ENCODE peak calls at places on chromosomes 7 and 10, in eight cellular contexts. One of them, this sample, is unnamed.

GRCh38 chr10:119654540-119654939 is 3.4 kb downstream of the BAG3 start:
- DNase-seq in stomach: peak
- DNase-seq in Calu3: peak
- DNase-seq in fibroblast of mammary gland: no peak
- DNase-seq in neural crest cell: no peak
- DNase-seq in AG10803: no peak
- DNase-seq in epithelial cell of esophagus: peak
- DNase-seq in ovary: no peak
- DNase-seq in this sample: no peak

GRCh38 chr7:106045139-106045538 is 67.0 kb downstream of the SYPL1 start:
- DNase-seq in epithelial cell of esophagus: no peak
- DNase-seq in stomach: no peak
- DNase-seq in fibroblast of mammary gland: peak
- DNase-seq in ovary: no peak
- DNase-seq in neural crest cell: no peak
- DNase-seq in Calu3: no peak
- DNase-seq in AG10803: no peak
- DNase-seq in this sample: no peak

GRCh38 chr10:117536359-117536861 is 6.1 kb upstream of the EMX2 start:
- DNase-seq in ovary: no peak
- DNase-seq in Calu3: no peak
- DNase-seq in epithelial cell of esophagus: no peak
- DNase-seq in fibroblast of mammary gland: no peak
- DNase-seq in neural crest cell: no peak
- DNase-seq in stomach: no peak
- DNase-seq in AG10803: no peak
- DNase-seq in this sample: peak

GRCh38 chr7:6074612-6075380 is 43.6 kb downstream of the ANKRD61 start:
- DNase-seq in epithelial cell of esophagus: peak
- DNase-seq in fibroblast of mammary gland: no peak
- DNase-seq in ovary: no peak
- DNase-seq in stomach: no peak
- DNase-seq in neural crest cell: no peak
- DNase-seq in AG10803: peak
- DNase-seq in Calu3: no peak
- DNase-seq in this sample: no peak

GRCh38 chr7:44307905-44308740 is 17.3 kb downstream of the CAMK2B start:
- DNase-seq in epithelial cell of esophagus: peak
- DNase-seq in AG10803: no peak
- DNase-seq in neural crest cell: peak
- DNase-seq in stomach: peak
- DNase-seq in Calu3: no peak
- DNase-seq in fibroblast of mammary gland: no peak
- DNase-seq in ovary: no peak
- DNase-seq in this sample: peak

GRCh38 chr7:26688388-26688787 is 176.0 kb downstream of the SKAP2 start:
- DNase-seq in stomach: no peak
- DNase-seq in Calu3: no peak
- DNase-seq in neural crest cell: no peak
- DNase-seq in fibroblast of mammary gland: no peak
- DNase-seq in AG10803: no peak
- DNase-seq in epithelial cell of esophagus: no peak
- DNase-seq in ovary: no peak
- DNase-seq in this sample: no peak

GRCh38 chr10:28713626-28714352 is 36.5 kb downstream of the BAMBI start:
- DNase-seq in neural crest cell: no peak
- DNase-seq in fibroblast of mammary gland: no peak
- DNase-seq in ovary: no peak
- DNase-seq in AG10803: no peak
- DNase-seq in Calu3: no peak
- DNase-seq in stomach: no peak
- DNase-seq in epithelial cell of esophagus: peak
- DNase-seq in this sample: no peak

GRCh38 chr10:93600861-93601773 is at the start of gene RBP4:
- DNase-seq in epithelial cell of esophagus: peak
- DNase-seq in ovary: no peak
- DNase-seq in fibroblast of mammary gland: peak
- DNase-seq in stomach: no peak
- DNase-seq in AG10803: peak
- DNase-seq in neural crest cell: peak
- DNase-seq in Calu3: peak
- DNase-seq in this sample: no peak

GRCh38 chr7:105224884-105225651 is 163.7 kb downstream of the SRPK2 start:
- DNase-seq in AG10803: peak
- DNase-seq in Calu3: peak
- DNase-seq in epithelial cell of esophagus: peak
- DNase-seq in fibroblast of mammary gland: peak
- DNase-seq in neural crest cell: no peak
- DNase-seq in ovary: no peak
- DNase-seq in stomach: no peak
- DNase-seq in this sample: peak

GRCh38 chr7:32479574-32480200 is 10.5 kb downstream of the LSM5 start:
- DNase-seq in stomach: no peak
- DNase-seq in ovary: no peak
- DNase-seq in Calu3: peak
- DNase-seq in neural crest cell: peak
- DNase-seq in AG10803: peak
- DNase-seq in fibroblast of mammary gland: peak
- DNase-seq in epithelial cell of esophagus: peak
- DNase-seq in this sample: peak

GRCh38 chr10:13099144-13099665 is 758 bp upstream of the OPTN start:
- DNase-seq in ovary: peak
- DNase-seq in neural crest cell: peak
- DNase-seq in epithelial cell of esophagus: peak
- DNase-seq in AG10803: peak
- DNase-seq in fibroblast of mammary gland: peak
- DNase-seq in Calu3: peak
- DNase-seq in stomach: no peak
- DNase-seq in this sample: peak

GRCh38 chr10:60003709-60004191 is 97.4 kb upstream of the CCDC6 start:
- DNase-seq in neural crest cell: no peak
- DNase-seq in epithelial cell of esophagus: no peak
- DNase-seq in Calu3: no peak
- DNase-seq in stomach: no peak
- DNase-seq in ovary: no peak
- DNase-seq in AG10803: no peak
- DNase-seq in fibroblast of mammary gland: no peak
- DNase-seq in this sample: no peak

GRCh38 chr7:130419652-130420051 is 21.2 kb downstream of the CEP41 start:
- DNase-seq in stomach: no peak
- DNase-seq in AG10803: no peak
- DNase-seq in Calu3: no peak
- DNase-seq in fibroblast of mammary gland: no peak
- DNase-seq in ovary: no peak
- DNase-seq in neural crest cell: no peak
- DNase-seq in epithelial cell of esophagus: peak
- DNase-seq in this sample: no peak

GRCh38 chr7:50303082-50303893 is 1.2 kb upstream of the IKZF1 start:
- DNase-seq in ovary: no peak
- DNase-seq in neural crest cell: no peak
- DNase-seq in fibroblast of mammary gland: no peak
- DNase-seq in epithelial cell of esophagus: no peak
- DNase-seq in AG10803: no peak
- DNase-seq in Calu3: no peak
- DNase-seq in stomach: no peak
- DNase-seq in this sample: no peak

GRCh38 chr10:83289373-83289772 is 849.9 kb upstream of the GHITM start:
- DNase-seq in Calu3: no peak
- DNase-seq in fibroblast of mammary gland: no peak
- DNase-seq in stomach: no peak
- DNase-seq in neural crest cell: no peak
- DNase-seq in ovary: no peak
- DNase-seq in AG10803: no peak
- DNase-seq in epithelial cell of esophagus: no peak
- DNase-seq in this sample: no peak

GRCh38 chr10:58963101-58963534 is 213.3 kb upstream of the PHYHIPL start:
- DNase-seq in ovary: no peak
- DNase-seq in stomach: no peak
- DNase-seq in neural crest cell: no peak
- DNase-seq in fibroblast of mammary gland: no peak
- DNase-seq in Calu3: peak
- DNase-seq in AG10803: no peak
- DNase-seq in epithelial cell of esophagus: peak
- DNase-seq in this sample: no peak

GRCh38 chr10:51983481-51983880 is 284.1 kb upstream of the CSTF2T start:
- DNase-seq in epithelial cell of esophagus: no peak
- DNase-seq in stomach: no peak
- DNase-seq in fibroblast of mammary gland: no peak
- DNase-seq in neural crest cell: no peak
- DNase-seq in AG10803: no peak
- DNase-seq in ovary: no peak
- DNase-seq in Calu3: no peak
- DNase-seq in this sample: no peak

GRCh38 chr10:81414038-81414437 is 461.0 kb upstream of the NRG3 start:
- DNase-seq in Calu3: peak
- DNase-seq in ovary: no peak
- DNase-seq in fibroblast of mammary gland: no peak
- DNase-seq in neural crest cell: peak
- DNase-seq in epithelial cell of esophagus: peak
- DNase-seq in stomach: no peak
- DNase-seq in AG10803: no peak
- DNase-seq in this sample: no peak

GRCh38 chr7:73811760-73812168 is 19.0 kb upstream of the CLDN4 start:
- DNase-seq in AG10803: peak
- DNase-seq in epithelial cell of esophagus: peak
- DNase-seq in Calu3: peak
- DNase-seq in ovary: no peak
- DNase-seq in stomach: peak
- DNase-seq in fibroblast of mammary gland: peak
- DNase-seq in neural crest cell: peak
- DNase-seq in this sample: peak

GRCh38 chr10:130558778-130559177 is 422.6 kb downstream of the GLRX3 start:
- DNase-seq in fibroblast of mammary gland: no peak
- DNase-seq in ovary: no peak
- DNase-seq in epithelial cell of esophagus: no peak
- DNase-seq in neural crest cell: no peak
- DNase-seq in Calu3: no peak
- DNase-seq in AG10803: no peak
- DNase-seq in stomach: no peak
- DNase-seq in this sample: no peak

GRCh38 chr10:71638577-71639411 is 80.8 kb downstream of the C10orf105 start:
- DNase-seq in Calu3: no peak
- DNase-seq in neural crest cell: no peak
- DNase-seq in ovary: peak
- DNase-seq in stomach: peak
- DNase-seq in fibroblast of mammary gland: no peak
- DNase-seq in epithelial cell of esophagus: no peak
- DNase-seq in AG10803: no peak
- DNase-seq in this sample: no peak

GRCh38 chr10:32367793-32368453 is 21.0 kb upstream of the EPC1 start:
- DNase-seq in Calu3: peak
- DNase-seq in neural crest cell: peak
- DNase-seq in ovary: peak
- DNase-seq in AG10803: peak
- DNase-seq in fibroblast of mammary gland: peak
- DNase-seq in stomach: peak
- DNase-seq in epithelial cell of esophagus: peak
- DNase-seq in this sample: no peak
- TF ChIP-seq CTCF in Calu3: peak
- TF ChIP-seq CTCF in neural crest cell: peak
- TF ChIP-seq CTCF in ovary: peak
- TF ChIP-seq CTCF in AG10803: peak
- TF ChIP-seq CTCF in fibroblast of mammary gland: peak
- TF ChIP-seq CTCF in stomach: peak
- TF ChIP-seq CTCF in epithelial cell of esophagus: peak
- TF ChIP-seq CTCF in this sample: peak

GRCh38 chr10:121751191-121751760 is 153.0 kb upstream of the FGFR2 start:
- DNase-seq in stomach: no peak
- DNase-seq in fibroblast of mammary gland: peak
- DNase-seq in epithelial cell of esophagus: no peak
- DNase-seq in AG10803: no peak
- DNase-seq in Calu3: no peak
- DNase-seq in neural crest cell: no peak
- DNase-seq in ovary: no peak
- DNase-seq in this sample: no peak

GRCh38 chr10:121754667-121755066 is 156.4 kb upstream of the FGFR2 start:
- DNase-seq in fibroblast of mammary gland: peak
- DNase-seq in Calu3: no peak
- DNase-seq in AG10803: no peak
- DNase-seq in epithelial cell of esophagus: peak
- DNase-seq in neural crest cell: no peak
- DNase-seq in stomach: no peak
- DNase-seq in ovary: no peak
- DNase-seq in this sample: no peak

GRCh38 chr10:121753726-121754476 is 155.7 kb upstream of the FGFR2 start:
- DNase-seq in AG10803: peak
- DNase-seq in epithelial cell of esophagus: peak
- DNase-seq in ovary: no peak
- DNase-seq in stomach: no peak
- DNase-seq in neural crest cell: no peak
- DNase-seq in Calu3: no peak
- DNase-seq in fibroblast of mammary gland: peak
- DNase-seq in this sample: peak
- TF ChIP-seq CTCF in AG10803: peak
- TF ChIP-seq CTCF in epithelial cell of esophagus: peak
- TF ChIP-seq CTCF in ovary: no peak
- TF ChIP-seq CTCF in stomach: no peak
- TF ChIP-seq CTCF in neural crest cell: peak
- TF ChIP-seq CTCF in Calu3: no peak
- TF ChIP-seq CTCF in fibroblast of mammary gland: peak
- TF ChIP-seq CTCF in this sample: peak

DNA sequence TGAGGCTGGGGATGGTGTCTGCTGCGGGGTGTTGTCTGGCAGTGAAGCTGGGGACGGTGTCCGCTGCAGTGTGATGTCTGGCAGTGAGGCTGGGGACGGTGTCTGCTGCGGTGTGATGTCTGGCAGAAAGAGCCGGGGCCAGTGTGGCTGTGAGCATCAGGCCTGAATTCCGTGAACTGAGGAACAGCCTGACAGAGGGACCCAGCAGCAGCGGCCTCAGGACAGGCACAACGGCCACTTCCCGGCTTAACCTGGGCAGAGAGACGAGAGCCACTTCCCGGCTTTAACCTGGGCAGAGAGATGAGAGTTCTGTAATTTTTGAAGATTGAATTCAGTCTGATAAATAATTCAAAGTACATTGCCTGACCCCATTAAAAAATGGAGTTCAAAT is 321.2 kb downstream of the PTPRN2 start:
- DNase-seq in stomach: no peak
- DNase-seq in ovary: no peak
- DNase-seq in AG10803: no peak
- DNase-seq in neural crest cell: no peak
- DNase-seq in fibroblast of mammary gland: no peak
- DNase-seq in Calu3: no peak
- DNase-seq in epithelial cell of esophagus: no peak
- DNase-seq in this sample: no peak
- TF ChIP-seq CTCF in stomach: no peak
- TF ChIP-seq CTCF in ovary: no peak
- TF ChIP-seq CTCF in AG10803: no peak
- TF ChIP-seq CTCF in neural crest cell: no peak
- TF ChIP-seq CTCF in fibroblast of mammary gland: no peak
- TF ChIP-seq CTCF in Calu3: no peak
- TF ChIP-seq CTCF in epithelial cell of esophagus: no peak
- TF ChIP-seq CTCF in this sample: no peak

DNA sequence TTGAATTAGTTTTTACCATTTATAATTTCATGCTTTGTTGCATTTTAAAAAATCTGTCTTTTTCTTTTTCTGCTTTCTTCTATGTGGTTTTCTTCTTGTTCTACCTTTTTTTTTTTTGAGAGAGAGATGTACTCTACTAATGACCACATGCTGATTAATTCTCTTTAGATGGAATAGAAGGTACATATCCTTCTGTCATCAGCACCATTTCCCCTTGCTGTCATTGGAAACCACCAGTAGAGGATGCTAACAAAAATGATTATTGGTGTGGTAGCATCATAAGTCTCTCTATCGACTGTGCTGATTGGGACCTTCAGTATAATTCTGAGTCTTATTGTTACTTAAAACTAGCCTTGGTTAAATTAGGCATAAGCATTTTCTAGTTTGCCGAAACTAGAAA is 3.6 kb downstream of the ZEB1 start:
- DNase-seq in neural crest cell: no peak
- DNase-seq in stomach: no peak
- DNase-seq in epithelial cell of esophagus: no peak
- DNase-seq in ovary: no peak
- DNase-seq in Calu3: no peak
- DNase-seq in AG10803: peak
- DNase-seq in fibroblast of mammary gland: peak
- DNase-seq in this sample: peak
- TF ChIP-seq CTCF in neural crest cell: peak
- TF ChIP-seq CTCF in stomach: no peak
- TF ChIP-seq CTCF in epithelial cell of esophagus: no peak
- TF ChIP-seq CTCF in ovary: no peak
- TF ChIP-seq CTCF in Calu3: no peak
- TF ChIP-seq CTCF in AG10803: peak
- TF ChIP-seq CTCF in fibroblast of mammary gland: peak
- TF ChIP-seq CTCF in this sample: peak